ENCODE peak calls at places on chromosome 6, in five cellular contexts. One of them, this sample, is unnamed.
A peak's percentile ranks its signal among the peaks of the same experiment; 100 is the strongest.

GRCh38 chr6:160067564-160067963 is 54.1 kb upstream of the SLC22A1 start:
- DNase-seq in astrocyte of the spinal cord: no peak
- DNase-seq in neural crest cell: no peak
- DNase-seq in mucosa of descending colon: no peak
- DNase-seq in BJ: no peak
- DNase-seq in this sample: no peak

GRCh38 chr6:148422085-148422484 is 79.4 kb downstream of the SASH1 start:
- DNase-seq in neural crest cell: no peak
- DNase-seq in BJ: no peak
- DNase-seq in astrocyte of the spinal cord: no peak
- DNase-seq in mucosa of descending colon: no peak
- DNase-seq in this sample: no peak

GRCh38 chr6:119966484-119966883 is 616.9 kb upstream of the MAN1A1 start:
- DNase-seq in mucosa of descending colon: peak; percentile 8
- DNase-seq in BJ: no peak
- DNase-seq in neural crest cell: no peak
- DNase-seq in astrocyte of the spinal cord: no peak
- DNase-seq in this sample: no peak

GRCh38 chr6:20918868-20919267 is 384.6 kb downstream of the CDKAL1 start:
- DNase-seq in BJ: no peak
- DNase-seq in neural crest cell: no peak
- DNase-seq in astrocyte of the spinal cord: no peak
- DNase-seq in mucosa of descending colon: no peak
- DNase-seq in this sample: no peak

GRCh38 chr6:145688493-145688905 is 46.8 kb downstream of the EPM2A start:
- DNase-seq in BJ: no peak
- DNase-seq in neural crest cell: no peak
- DNase-seq in astrocyte of the spinal cord: peak; percentile 81
- DNase-seq in mucosa of descending colon: no peak
- DNase-seq in this sample: no peak

GRCh38 chr6:168526841-168527281 is 85.9 kb downstream of the SMOC2 start:
- DNase-seq in BJ: no peak
- DNase-seq in mucosa of descending colon: peak; percentile 17
- DNase-seq in astrocyte of the spinal cord: no peak
- DNase-seq in neural crest cell: no peak
- DNase-seq in this sample: no peak

GRCh38 chr6:108564178-108564577 is 3.5 kb downstream of the FOXO3 start:
- DNase-seq in neural crest cell: no peak
- DNase-seq in BJ: peak; percentile 96
- DNase-seq in astrocyte of the spinal cord: peak; percentile 95
- DNase-seq in mucosa of descending colon: no peak
- DNase-seq in this sample: peak; percentile 95

GRCh38 chr6:117933471-117933870 is 26.4 kb downstream of the SLC35F1 start:
- DNase-seq in astrocyte of the spinal cord: no peak
- DNase-seq in BJ: no peak
- DNase-seq in neural crest cell: no peak
- DNase-seq in mucosa of descending colon: no peak
- DNase-seq in this sample: no peak

GRCh38 chr6:1612902-1613301 is 3.2 kb downstream of the FOXC1 start:
- DNase-seq in neural crest cell: no peak
- DNase-seq in BJ: no peak
- DNase-seq in mucosa of descending colon: no peak
- DNase-seq in astrocyte of the spinal cord: no peak
- DNase-seq in this sample: peak; percentile 56

GRCh38 chr6:41367700-41368099 is 32.3 kb downstream of the NCR2 start:
- DNase-seq in BJ: no peak
- DNase-seq in neural crest cell: peak; percentile 68
- DNase-seq in mucosa of descending colon: peak; percentile 64
- DNase-seq in astrocyte of the spinal cord: peak; percentile 43
- DNase-seq in this sample: peak; percentile 13

DNA sequence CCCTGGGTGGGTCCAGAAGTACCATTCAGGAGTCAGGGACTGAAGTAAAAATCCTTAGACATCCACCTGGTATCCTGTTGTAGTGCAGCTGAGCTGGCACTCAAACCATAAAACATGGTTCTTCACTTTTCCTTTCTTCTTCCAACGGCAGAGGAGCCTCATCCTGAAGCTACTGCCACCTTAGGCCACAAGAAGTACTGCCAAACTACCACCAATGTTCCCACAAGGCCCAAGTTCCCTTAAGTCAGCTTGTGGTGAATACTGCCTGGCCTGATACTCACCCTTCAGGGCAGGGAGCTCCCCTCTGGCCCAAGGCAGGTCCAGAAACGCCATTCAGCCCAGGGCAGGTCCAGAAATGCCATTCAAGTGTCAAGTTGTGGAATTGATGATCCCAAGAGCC is 1053.4 kb upstream of the CITED2 start:
- DNase-seq in mucosa of descending colon: no peak
- DNase-seq in BJ: no peak
- DNase-seq in neural crest cell: no peak
- DNase-seq in astrocyte of the spinal cord: no peak
- DNase-seq in this sample: no peak
- TF ChIP-seq CTCF in mucosa of descending colon: no peak
- TF ChIP-seq CTCF in BJ: no peak
- TF ChIP-seq CTCF in neural crest cell: no peak
- TF ChIP-seq CTCF in astrocyte of the spinal cord: no peak
- TF ChIP-seq CTCF in this sample: no peak

GRCh38 chr6:32700391-32701040 is 34.1 kb upstream of the HLA-DQB1 start:
- DNase-seq in mucosa of descending colon: peak; percentile 36
- DNase-seq in astrocyte of the spinal cord: peak; percentile 66
- DNase-seq in neural crest cell: peak; percentile 48
- DNase-seq in BJ: no peak
- DNase-seq in this sample: peak; percentile 13
- TF ChIP-seq CTCF in mucosa of descending colon: peak; percentile 25
- TF ChIP-seq CTCF in astrocyte of the spinal cord: peak; percentile 74
- TF ChIP-seq CTCF in neural crest cell: peak; percentile 83
- TF ChIP-seq CTCF in BJ: peak; percentile 73
- TF ChIP-seq CTCF in this sample: peak; percentile 72

DNA sequence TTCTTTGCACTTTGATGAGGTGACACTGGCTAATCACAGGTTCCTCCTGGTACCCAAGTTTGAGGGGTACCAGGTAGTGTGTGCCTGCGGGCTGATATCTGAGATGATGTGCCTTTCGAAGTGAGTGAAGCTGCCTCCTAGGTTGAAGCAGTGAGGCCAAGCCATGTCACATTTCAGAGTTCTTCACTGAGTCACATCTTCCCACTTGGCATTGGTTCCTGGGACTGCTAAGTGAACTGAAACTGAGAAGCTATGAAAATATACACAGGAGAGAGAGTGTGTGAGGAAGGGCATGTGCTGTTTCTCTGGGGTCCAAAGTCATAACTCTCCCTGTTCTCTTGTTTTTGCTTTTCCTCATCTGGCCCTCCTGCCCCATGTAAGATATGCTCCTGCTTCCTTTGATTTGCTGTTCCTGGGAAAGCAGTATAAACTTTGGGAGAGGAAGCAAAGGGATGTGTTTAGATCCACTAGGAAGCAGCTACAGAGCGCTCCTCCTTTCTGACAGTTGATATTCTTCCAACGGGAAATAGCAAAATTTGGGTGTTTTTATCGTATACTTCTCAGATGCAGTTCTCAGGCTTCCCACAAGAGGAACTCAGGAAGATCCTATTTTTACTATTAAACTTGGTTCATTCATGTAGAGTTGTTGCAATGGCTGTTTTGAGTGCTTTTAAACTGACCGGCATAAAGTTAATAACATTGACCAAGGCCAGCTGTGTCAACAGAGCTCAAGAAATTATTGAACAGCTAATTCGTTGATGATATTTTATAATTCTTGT is 153.7 kb downstream of the MOXD1 start:
- DNase-seq in BJ: no peak
- DNase-seq in neural crest cell: no peak
- DNase-seq in mucosa of descending colon: peak; percentile 10
- DNase-seq in astrocyte of the spinal cord: peak; percentile 36
- DNase-seq in this sample: no peak
- TF ChIP-seq CTCF in BJ: peak; percentile 28
- TF ChIP-seq CTCF in neural crest cell: no peak
- TF ChIP-seq CTCF in mucosa of descending colon: no peak
- TF ChIP-seq CTCF in astrocyte of the spinal cord: peak; percentile 14
- TF ChIP-seq CTCF in this sample: peak; percentile 15

DNA sequence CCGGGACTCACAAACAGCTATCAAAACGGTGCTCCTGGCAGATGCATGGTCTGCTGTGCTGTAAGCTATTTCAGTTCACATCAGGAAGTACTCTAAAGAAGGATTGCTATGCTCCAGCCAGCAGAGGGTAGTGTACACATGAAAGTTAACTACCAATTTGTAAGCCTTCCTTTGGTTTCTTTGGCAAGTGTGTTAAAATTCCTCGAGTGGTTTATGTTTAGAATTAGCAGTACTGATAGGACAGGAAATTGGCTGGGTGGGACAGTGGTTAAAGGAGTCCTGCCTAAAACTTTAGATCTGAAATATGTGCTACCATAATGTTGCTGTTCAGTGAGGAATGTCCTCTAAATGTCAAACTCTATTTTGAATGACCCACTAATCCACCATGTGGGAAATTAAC is 47.4 kb downstream of the TRMT11 start:
- DNase-seq in neural crest cell: no peak
- DNase-seq in mucosa of descending colon: peak; percentile 69
- DNase-seq in BJ: peak; percentile 87
- DNase-seq in astrocyte of the spinal cord: peak; percentile 92
- DNase-seq in this sample: peak; percentile 82
- TF ChIP-seq CTCF in neural crest cell: peak; percentile 74
- TF ChIP-seq CTCF in mucosa of descending colon: peak; percentile 22
- TF ChIP-seq CTCF in BJ: peak; percentile 74
- TF ChIP-seq CTCF in astrocyte of the spinal cord: peak; percentile 79
- TF ChIP-seq CTCF in this sample: peak; percentile 75

DNA sequence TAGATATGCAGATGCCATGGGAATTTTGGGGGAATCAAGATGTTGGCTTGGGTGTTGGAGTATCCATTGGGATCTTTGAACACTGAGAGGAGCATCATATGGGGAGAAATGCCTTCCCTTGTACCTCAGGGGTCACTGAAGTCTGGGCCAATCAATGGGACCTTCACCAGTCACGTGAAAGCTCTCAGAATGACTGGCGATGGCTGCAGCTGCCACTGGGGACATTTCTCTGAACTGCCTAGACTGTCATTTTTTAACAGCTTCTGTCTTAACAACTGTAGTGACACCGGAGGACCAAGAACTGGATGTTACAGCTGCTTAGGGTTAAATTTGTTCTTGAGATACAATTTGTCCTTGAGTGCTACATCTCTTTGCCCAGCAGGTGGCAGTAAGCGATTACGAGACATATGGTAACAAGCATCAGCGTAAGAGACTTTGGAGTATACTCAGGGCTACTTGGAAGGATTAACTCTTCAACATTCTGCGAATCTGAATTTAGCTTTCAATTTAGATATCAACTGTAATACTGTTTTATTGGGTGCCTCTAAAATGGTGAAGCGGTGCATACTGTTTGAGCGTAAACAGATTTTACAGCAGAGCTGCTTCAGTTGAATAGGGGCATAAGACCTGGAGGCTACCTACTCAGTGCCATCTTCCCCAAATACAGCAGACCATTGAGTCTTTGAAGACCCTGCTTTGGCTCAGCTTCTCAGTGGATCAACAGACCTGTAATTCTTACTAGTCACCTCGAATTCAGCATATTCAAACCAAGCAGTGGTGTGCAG is 36.0 kb downstream of the CCN2 start:
- DNase-seq in BJ: no peak
- DNase-seq in astrocyte of the spinal cord: peak; percentile 85
- DNase-seq in neural crest cell: peak; percentile 66
- DNase-seq in mucosa of descending colon: peak; percentile 89
- DNase-seq in this sample: no peak
- TF ChIP-seq CTCF in BJ: peak; percentile 86
- TF ChIP-seq CTCF in astrocyte of the spinal cord: peak; percentile 91
- TF ChIP-seq CTCF in neural crest cell: peak; percentile 86
- TF ChIP-seq CTCF in mucosa of descending colon: peak; percentile 61
- TF ChIP-seq CTCF in this sample: peak; percentile 79

GRCh38 chr6:71194730-71195129 is 93.9 kb upstream of the OGFRL1 start:
- DNase-seq in astrocyte of the spinal cord: peak; percentile 68
- DNase-seq in neural crest cell: no peak
- DNase-seq in BJ: peak; percentile 61
- DNase-seq in mucosa of descending colon: no peak
- DNase-seq in this sample: peak; percentile 67

GRCh38 chr6:71187136-71187535 is 101.5 kb upstream of the OGFRL1 start:
- DNase-seq in neural crest cell: no peak
- DNase-seq in BJ: no peak
- DNase-seq in astrocyte of the spinal cord: no peak
- DNase-seq in mucosa of descending colon: peak; percentile 3
- DNase-seq in this sample: no peak

GRCh38 chr6:71190809-71191208 is 97.8 kb upstream of the OGFRL1 start:
- DNase-seq in astrocyte of the spinal cord: peak; percentile 54
- DNase-seq in mucosa of descending colon: no peak
- DNase-seq in BJ: no peak
- DNase-seq in neural crest cell: no peak
- DNase-seq in this sample: no peak
- TF ChIP-seq CTCF in astrocyte of the spinal cord: peak; percentile 7
- TF ChIP-seq CTCF in mucosa of descending colon: no peak
- TF ChIP-seq CTCF in BJ: peak; percentile 31
- TF ChIP-seq CTCF in neural crest cell: peak; percentile 55
- TF ChIP-seq CTCF in this sample: peak; percentile 27

GRCh38 chr6:133855599-133855972 is 33.3 kb upstream of the TCF21 start:
- DNase-seq in neural crest cell: no peak
- DNase-seq in mucosa of descending colon: no peak
- DNase-seq in BJ: no peak
- DNase-seq in astrocyte of the spinal cord: peak; percentile 51
- DNase-seq in this sample: no peak

GRCh38 chr6:133856911-133857310 is 32.0 kb upstream of the TCF21 start:
- DNase-seq in BJ: no peak
- DNase-seq in mucosa of descending colon: no peak
- DNase-seq in neural crest cell: no peak
- DNase-seq in astrocyte of the spinal cord: no peak
- DNase-seq in this sample: no peak

GRCh38 chr6:133855994-133856393 is 32.9 kb upstream of the TCF21 start:
- DNase-seq in neural crest cell: no peak
- DNase-seq in BJ: no peak
- DNase-seq in mucosa of descending colon: no peak
- DNase-seq in astrocyte of the spinal cord: no peak
- DNase-seq in this sample: no peak

GRCh38 chr6:133854167-133854632 is 34.7 kb upstream of the TCF21 start:
- DNase-seq in mucosa of descending colon: no peak
- DNase-seq in neural crest cell: no peak
- DNase-seq in BJ: no peak
- DNase-seq in astrocyte of the spinal cord: no peak
- DNase-seq in this sample: no peak

GRCh38 chr6:133854633-133855598 is 34.0 kb upstream of the TCF21 start:
- DNase-seq in astrocyte of the spinal cord: no peak
- DNase-seq in mucosa of descending colon: no peak
- DNase-seq in BJ: no peak
- DNase-seq in neural crest cell: peak; percentile 16
- DNase-seq in this sample: no peak
- TF ChIP-seq CTCF in astrocyte of the spinal cord: peak; percentile 28
- TF ChIP-seq CTCF in mucosa of descending colon: no peak
- TF ChIP-seq CTCF in BJ: no peak
- TF ChIP-seq CTCF in neural crest cell: no peak
- TF ChIP-seq CTCF in this sample: no peak

GRCh38 chr6:68445926-68446325 is 189.2 kb upstream of the ADGRB3 start:
- DNase-seq in neural crest cell: no peak
- DNase-seq in astrocyte of the spinal cord: no peak
- DNase-seq in mucosa of descending colon: no peak
- DNase-seq in BJ: no peak
- DNase-seq in this sample: no peak

GRCh38 chr6:68447112-68447511 is 188.0 kb upstream of the ADGRB3 start:
- DNase-seq in neural crest cell: no peak
- DNase-seq in astrocyte of the spinal cord: no peak
- DNase-seq in mucosa of descending colon: no peak
- DNase-seq in BJ: no peak
- DNase-seq in this sample: no peak

GRCh38 chr6:68443704-68444103 is 191.4 kb upstream of the ADGRB3 start:
- DNase-seq in BJ: no peak
- DNase-seq in mucosa of descending colon: no peak
- DNase-seq in neural crest cell: no peak
- DNase-seq in astrocyte of the spinal cord: no peak
- DNase-seq in this sample: no peak
- TF ChIP-seq CTCF in BJ: no peak
- TF ChIP-seq CTCF in mucosa of descending colon: no peak
- TF ChIP-seq CTCF in neural crest cell: peak; percentile 47
- TF ChIP-seq CTCF in astrocyte of the spinal cord: peak; percentile 15
- TF ChIP-seq CTCF in this sample: no peak